ENCODE peak calls at places on chromosomes 6 and 20, in eight cellular contexts. T is astrocyte of the spinal cord, Z is A673, G is HFF-Myc, Y is neural crest cell, F is suprapubic skin, U is astrocyte of the cerebellum, R is cardiac fibroblast. A is an unnamed sample.

GRCh38 chr6:43217351-43217750 is 11.9 kb downstream of the DNPH1 start:
- DNase-seq in G (no peak), Z (no peak), R (no peak), F (no peak), Y (no peak), T (no peak), U (no peak), A (no peak)

GRCh38 chr6:21199246-21199645 is 394.3 kb upstream of the SOX4 start:
- DNase-seq in F (no peak), Z (peak), R (no peak), G (no peak), T (no peak), U (no peak), Y (no peak), A (no peak)

GRCh38 chr6:140050232-140050995 is 676.0 kb upstream of the CITED2 start:
- DNase-seq in T (peak), U (no peak), Y (no peak), G (no peak), R (peak), Z (peak), F (no peak), A (no peak)

GRCh38 chr6:161835426-161836029 is 561.7 kb upstream of the AGPAT4 start:
- DNase-seq in R (no peak), Z (no peak), Y (no peak), T (peak), G (no peak), F (no peak), U (no peak), A (no peak)

GRCh38 chr6:98824907-98825601 is 9.3 kb upstream of the POU3F2 start:
- DNase-seq in Y (no peak), F (no peak), T (no peak), Z (no peak), G (no peak), R (no peak), U (no peak), A (no peak)

GRCh38 chr20:25624500-25624939 is 706 bp upstream of the NANP start:
- DNase-seq in U (no peak), F (no peak), Z (peak), T (no peak), R (no peak), G (no peak), Y (no peak), A (no peak)

GRCh38 chr20:39631557-39631956 is 669.4 kb downstream of the DHX35 start:
- DNase-seq in U (peak), R (no peak), Z (no peak), Y (no peak), T (peak), G (no peak), F (no peak), A (no peak)

GRCh38 chr6:24802271-24803059 is 3.7 kb upstream of the ARMH2 start:
- DNase-seq in F (no peak), Z (no peak), R (no peak), G (no peak), T (no peak), Y (no peak), U (no peak), A (no peak)

GRCh38 chr6:142155895-142156757 is 9.1 kb downstream of the VTA1 start:
- DNase-seq in G (no peak), U (no peak), R (peak), Z (peak), T (peak), F (no peak), Y (no peak), A (no peak)

GRCh38 chr20:62752671-62753501 is 43.4 kb upstream of the MRGBP start:
- DNase-seq in Z (no peak), G (no peak), Y (no peak), U (no peak), F (no peak), T (no peak), R (peak), A (no peak)

GRCh38 chr6:103872219-103872618 is 987.5 kb downstream of the HACE1 start:
- DNase-seq in U (no peak), T (no peak), Z (peak), F (no peak), G (no peak), Y (no peak), R (no peak), A (no peak)

GRCh38 chr6:139161169-139161568 is 26.3 kb downstream of the HECA start:
- DNase-seq in U (peak), R (no peak), Y (no peak), G (no peak), Z (no peak), F (no peak), T (peak), A (no peak)

GRCh38 chr6:121142093-121142492 is 192.2 kb downstream of the TBC1D32 start:
- DNase-seq in U (no peak), Z (no peak), G (no peak), R (no peak), T (no peak), Y (no peak), F (no peak), A (no peak)

GRCh38 chr6:131862486-131862885 is 54.7 kb downstream of the ENPP1 start:
- DNase-seq in T (no peak), Z (no peak), G (no peak), Y (no peak), U (no peak), F (no peak), R (no peak), A (no peak)

GRCh38 chr6:42453649-42454427 is 2.1 kb upstream of the TRERF1 start:
- DNase-seq in T (peak), U (no peak), F (peak), R (no peak), G (no peak), Z (peak), Y (peak), A (no peak)

GRCh38 chr6:90088009-90088408 is 193.7 kb downstream of the GJA10 start:
- DNase-seq in U (peak), Y (no peak), G (peak), R (peak), Z (peak), T (peak), F (no peak), A (no peak)

GRCh38 chr20:20501128-20501527 is 133.2 kb downstream of the INSM1 start:
- DNase-seq in Z (no peak), T (no peak), R (no peak), G (no peak), Y (no peak), F (no peak), U (no peak), A (no peak)

GRCh38 chr6:72855471-72855870 is 233.6 kb downstream of the KCNQ5 start:
- DNase-seq in T (peak), Z (no peak), Y (no peak), G (no peak), F (no peak), U (no peak), R (no peak), A (no peak)

GRCh38 chr6:145015739-145016558 is 719.4 kb downstream of the EPM2A start:
- DNase-seq in Y (no peak), T (peak), Z (peak), U (peak), F (no peak), R (peak), G (peak), A (no peak)

GRCh38 chr6:166932116-166932515 is 24.2 kb downstream of the RNASET2 start:
- DNase-seq in Z (no peak), Y (no peak), G (no peak), F (no peak), R (no peak), T (no peak), U (no peak), A (no peak)

GRCh38 chr20:60629206-60629605 is 622.9 kb upstream of the CDH4 start:
- DNase-seq in Z (no peak), T (no peak), F (no peak), R (no peak), G (no peak), U (no peak), Y (no peak), A (no peak)

GRCh38 chr6:14882394-14883073 is 363.3 kb upstream of the JARID2 start:
- DNase-seq in Y (no peak), R (peak), F (no peak), U (no peak), Z (no peak), T (peak), G (no peak), A (no peak)

GRCh38 chr6:68709091-68709490 is 74.0 kb downstream of the ADGRB3 start:
- DNase-seq in U (no peak), Z (peak), R (no peak), T (no peak), Y (no peak), G (no peak), F (no peak), A (no peak)

GRCh38 chr6:165117121-165117520 is 192.3 kb downstream of the C6orf118 start:
- DNase-seq in F (no peak), G (no peak), T (no peak), Y (no peak), Z (no peak), U (no peak), R (no peak), A (no peak)

GRCh38 chr6:111552241-111552744 is 53.4 kb downstream of the TRAF3IP2 start:
- DNase-seq in Z (peak), U (peak), T (peak), G (peak), F (no peak), R (peak), Y (no peak), A (peak)

GRCh38 chr20:3479025-3479424 is 8.2 kb downstream of the ATRN start:
- DNase-seq in R (no peak), G (no peak), Z (no peak), U (no peak), F (no peak), T (no peak), Y (no peak), A (no peak)

GRCh38 chr20:62010551-62011402 is 54.9 kb downstream of the TAF4 start:
- DNase-seq in Y (peak), F (no peak), T (peak), U (peak), G (peak), Z (peak), R (peak), A (peak)

GRCh38 chr6:6674872-6675271 is 86.4 kb downstream of the LY86 start:
- DNase-seq in G (no peak), Y (no peak), R (no peak), Z (peak), T (no peak), F (no peak), U (no peak), A (no peak)

GRCh38 chr6:113530769-113531168 is 326.4 kb upstream of the MARCKS start:
- DNase-seq in Y (peak), R (peak), G (peak), F (no peak), T (peak), Z (no peak), U (peak), A (no peak)

GRCh38 chr20:39067526-39068216 is 105.5 kb downstream of the DHX35 start:
- DNase-seq in F (no peak), Y (no peak), Z (no peak), R (peak), G (no peak), U (no peak), T (peak), A (no peak)

GRCh38 chr6:107713214-107713962 is 110.7 kb downstream of the SCML4 start:
- DNase-seq in G (no peak), F (no peak), T (no peak), Y (no peak), Z (no peak), R (no peak), U (no peak), A (no peak)

GRCh38 chr6:92892626-92893025 is 526.7 kb downstream of the EPHA7 start:
- DNase-seq in T (no peak), U (no peak), F (no peak), Y (no peak), R (no peak), G (no peak), Z (no peak), A (no peak)

GRCh38 chr6:145532361-145532760 is 203.0 kb downstream of the EPM2A start:
- DNase-seq in R (no peak), Z (no peak), T (no peak), U (no peak), F (no peak), G (no peak), Y (no peak), A (no peak)

GRCh38 chr20:18527836-18528235 is 20.1 kb downstream of the SEC23B start:
- DNase-seq in Y (no peak), T (peak), Z (no peak), R (no peak), U (no peak), F (no peak), G (no peak), A (no peak)

GRCh38 chr6:138500045-138500665 is 861 bp upstream of the NHSL1 start:
- DNase-seq in Y (no peak), F (no peak), T (no peak), Z (no peak), U (no peak), G (no peak), R (no peak), A (no peak)

GRCh38 chr6:134446228-134446848 is 128.4 kb upstream of the SGK1 start:
- DNase-seq in Z (peak), G (no peak), T (peak), Y (no peak), R (peak), F (no peak), U (peak), A (no peak)

GRCh38 chr20:45432294-45432693 is 16.4 kb downstream of the PIGT start:
- DNase-seq in F (no peak), T (no peak), Y (no peak), U (no peak), Z (no peak), G (no peak), R (no peak), A (no peak)

GRCh38 chr6:125950293-125950692 is 6.3 kb upstream of the HINT3 start:
- DNase-seq in U (no peak), F (no peak), R (peak), Z (no peak), G (no peak), T (no peak), Y (no peak), A (no peak)

GRCh38 chr20:37342231-37343177 is 3.4 kb upstream of the SRC start:
- DNase-seq in R (no peak), T (no peak), U (no peak), Z (no peak), G (no peak), Y (no peak), F (no peak), A (no peak)
- TF ChIP-seq CTCF in R (no peak), T (no peak), U (no peak), Z (no peak), G (no peak), Y (no peak), F (no peak), A (no peak)

DNA sequence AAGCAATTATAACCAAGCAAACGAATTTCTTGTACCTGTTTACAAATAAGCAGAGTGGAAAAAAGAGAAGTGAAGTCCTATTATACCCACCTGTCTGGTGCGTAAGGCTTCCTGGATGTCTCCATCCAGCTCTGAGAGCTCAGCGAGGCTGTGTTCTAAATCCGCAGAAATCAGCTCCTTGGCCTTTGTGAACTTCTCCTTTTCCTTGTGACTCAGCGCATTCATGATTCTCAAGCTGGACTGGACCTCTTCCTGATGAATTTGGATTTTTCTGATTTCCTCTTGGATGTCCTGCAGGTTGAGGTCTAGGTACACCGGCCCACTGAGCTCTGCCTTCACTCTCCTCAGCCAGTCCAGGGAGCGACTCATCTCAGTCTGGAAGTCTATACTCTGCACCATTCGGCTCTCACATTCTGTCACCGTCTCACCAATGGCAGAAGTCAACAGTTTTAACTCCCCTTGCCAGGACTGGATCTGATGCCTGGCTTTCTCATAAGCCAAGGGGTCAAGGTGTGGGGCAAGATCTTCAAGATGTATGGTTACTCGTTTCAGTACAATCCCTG is 307.4 kb downstream of the SYNE1 start:
- DNase-seq in G (no peak), R (no peak), Z (no peak), Y (no peak), U (no peak), T (no peak), F (no peak), A (no peak)
- TF ChIP-seq CTCF in G (no peak), R (no peak), Z (no peak), Y (no peak), U (no peak), T (no peak), F (no peak), A (no peak)

DNA sequence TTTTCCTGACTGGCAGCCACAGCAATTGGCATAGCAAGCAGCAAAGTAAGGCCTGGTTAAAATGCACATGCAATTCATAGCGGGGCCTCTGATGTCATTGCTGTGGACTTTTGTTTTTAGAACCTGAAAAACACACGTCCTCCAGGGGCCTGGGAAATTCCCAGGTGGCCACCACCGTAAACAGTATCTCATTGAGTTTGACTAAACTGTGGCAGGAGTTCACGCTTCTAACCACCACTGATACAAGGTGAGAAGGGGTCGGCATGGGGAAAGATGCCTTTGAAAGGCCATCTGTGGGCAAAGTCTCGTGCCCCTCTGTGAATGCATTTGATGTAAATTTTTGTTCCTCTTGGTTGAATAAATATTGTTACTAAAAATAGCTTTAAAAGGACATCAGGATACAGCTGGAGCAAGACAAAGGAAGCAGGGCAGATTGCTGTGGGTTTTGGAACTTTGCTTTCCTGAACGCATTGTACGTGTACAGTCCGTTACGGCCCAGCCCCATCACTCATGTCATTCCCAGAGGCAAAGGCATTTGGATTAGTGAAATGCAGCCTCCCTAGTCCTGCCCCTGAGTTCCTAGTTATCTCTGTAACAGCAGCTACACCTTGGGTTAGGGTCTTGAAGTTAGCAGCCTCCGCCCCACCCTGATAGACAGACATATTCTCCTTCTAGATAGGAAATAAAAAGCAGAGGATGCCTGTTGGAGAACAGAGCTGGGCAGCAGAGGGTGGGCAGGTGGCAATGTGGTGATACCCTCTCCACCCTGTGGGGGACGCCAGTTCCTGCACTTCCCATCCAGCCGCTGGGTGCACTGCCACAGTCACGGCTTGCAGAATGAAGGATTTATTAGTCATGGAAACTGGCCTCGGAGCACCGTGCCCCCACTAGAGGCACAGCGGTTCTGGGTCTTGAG is 80.3 kb downstream of the ZDHHC14 start:
- DNase-seq in Y (no peak), U (peak), T (peak), G (no peak), F (no peak), Z (no peak), R (peak), A (no peak)
- TF ChIP-seq CTCF in Y (peak), U (no peak), T (no peak), G (peak), F (no peak), Z (no peak), R (no peak), A (no peak)

DNA sequence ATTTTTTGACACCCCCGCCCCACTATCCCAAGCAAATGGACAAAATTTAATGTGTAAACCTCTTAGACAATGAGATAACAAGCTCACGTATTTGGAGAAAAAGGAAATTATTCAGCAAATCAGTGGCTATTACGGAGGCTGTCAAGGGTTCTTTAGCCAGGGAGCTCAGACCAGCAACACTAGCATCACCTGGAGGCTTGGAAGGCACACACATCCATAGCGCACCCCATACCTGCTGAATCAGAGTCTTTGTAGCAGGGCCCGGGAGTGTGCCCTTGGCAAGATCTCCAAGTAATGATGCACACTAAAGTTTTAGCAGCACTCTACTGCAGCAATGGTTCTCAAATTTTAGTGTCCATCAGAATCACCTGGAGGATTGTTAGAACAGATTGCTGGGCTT is 223.2 kb upstream of the BTBD3 start:
- DNase-seq in U (no peak), Y (no peak), Z (no peak), T (no peak), R (no peak), F (no peak), G (no peak), A (no peak)
- TF ChIP-seq CTCF in U (no peak), Y (no peak), Z (no peak), T (no peak), R (no peak), F (no peak), G (no peak), A (no peak)

A was measured in mesothelial cell of epicardium.